ENCODE peak calls at places on chromosomes 16 and 17, in eight cellular contexts. One of them, this sample, is unnamed.

GRCh38 chr17:34721326-34721725 is 141.9 kb downstream of the TMEM132E start:
- DNase-seq in psoas muscle: no peak
- DNase-seq in thoracic aorta: no peak
- DNase-seq in HCT116: peak; percentile 27
- DNase-seq in cardiac muscle cell: no peak
- DNase-seq in GM23338: no peak
- DNase-seq in right lobe of liver: no peak
- DNase-seq in pancreas: no peak
- DNase-seq in this sample: peak; percentile 4

GRCh38 chr16:27098366-27099050 is 31.8 kb downstream of the C16orf82 start:
- DNase-seq in psoas muscle: no peak
- DNase-seq in thoracic aorta: no peak
- DNase-seq in HCT116: no peak
- DNase-seq in cardiac muscle cell: no peak
- DNase-seq in GM23338: no peak
- DNase-seq in right lobe of liver: no peak
- DNase-seq in pancreas: no peak
- DNase-seq in this sample: no peak

GRCh38 chr16:58614212-58614611 is 15.4 kb downstream of the CNOT1 start:
- DNase-seq in psoas muscle: no peak
- DNase-seq in thoracic aorta: no peak
- DNase-seq in HCT116: no peak
- DNase-seq in cardiac muscle cell: no peak
- DNase-seq in GM23338: no peak
- DNase-seq in right lobe of liver: no peak
- DNase-seq in pancreas: no peak
- DNase-seq in this sample: no peak

GRCh38 chr17:32525116-32525515 is 38.3 kb downstream of the CDK5R1 start:
- DNase-seq in psoas muscle: no peak
- DNase-seq in thoracic aorta: no peak
- DNase-seq in HCT116: no peak
- DNase-seq in cardiac muscle cell: peak; percentile 86
- DNase-seq in GM23338: no peak
- DNase-seq in right lobe of liver: no peak
- DNase-seq in pancreas: no peak
- DNase-seq in this sample: peak; percentile 38

GRCh38 chr17:76333673-76334505 is 19.8 kb downstream of the PRPSAP1 start:
- DNase-seq in psoas muscle: no peak
- DNase-seq in thoracic aorta: no peak
- DNase-seq in HCT116: no peak
- DNase-seq in cardiac muscle cell: no peak
- DNase-seq in GM23338: no peak
- DNase-seq in right lobe of liver: no peak
- DNase-seq in pancreas: no peak
- DNase-seq in this sample: no peak

GRCh38 chr17:37833237-37833859 is 88.5 kb upstream of the HNF1B start:
- DNase-seq in psoas muscle: no peak
- DNase-seq in thoracic aorta: no peak
- DNase-seq in HCT116: no peak
- DNase-seq in cardiac muscle cell: no peak
- DNase-seq in GM23338: no peak
- DNase-seq in right lobe of liver: no peak
- DNase-seq in pancreas: no peak
- DNase-seq in this sample: no peak

GRCh38 chr17:73952136-73952497 is 251.4 kb upstream of the RPL38 start:
- DNase-seq in psoas muscle: no peak
- DNase-seq in thoracic aorta: no peak
- DNase-seq in HCT116: no peak
- DNase-seq in cardiac muscle cell: no peak
- DNase-seq in GM23338: no peak
- DNase-seq in right lobe of liver: no peak
- DNase-seq in pancreas: no peak
- DNase-seq in this sample: no peak

GRCh38 chr17:80295146-80295545 is 34.5 kb downstream of the RNF213 start:
- DNase-seq in psoas muscle: no peak
- DNase-seq in thoracic aorta: no peak
- DNase-seq in HCT116: no peak
- DNase-seq in cardiac muscle cell: no peak
- DNase-seq in GM23338: no peak
- DNase-seq in right lobe of liver: no peak
- DNase-seq in pancreas: no peak
- DNase-seq in this sample: no peak

GRCh38 chr17:19383681-19384470 is 3.1 kb downstream of the MFAP4 start:
- DNase-seq in psoas muscle: no peak
- DNase-seq in thoracic aorta: no peak
- DNase-seq in HCT116: no peak
- DNase-seq in cardiac muscle cell: no peak
- DNase-seq in GM23338: no peak
- DNase-seq in right lobe of liver: peak; percentile 11
- DNase-seq in pancreas: no peak
- DNase-seq in this sample: no peak

GRCh38 chr16:35188288-35189155 is 1729.1 kb downstream of the TP53TG3F start:
- DNase-seq in psoas muscle: no peak
- DNase-seq in thoracic aorta: no peak
- DNase-seq in HCT116: no peak
- DNase-seq in cardiac muscle cell: no peak
- DNase-seq in GM23338: peak; percentile 8
- DNase-seq in right lobe of liver: peak; percentile 49
- DNase-seq in pancreas: no peak
- DNase-seq in this sample: no peak

GRCh38 chr16:70576431-70577255 is 53.0 kb downstream of the SF3B3 start:
- DNase-seq in psoas muscle: no peak
- DNase-seq in thoracic aorta: no peak
- DNase-seq in HCT116: no peak
- DNase-seq in cardiac muscle cell: no peak
- DNase-seq in GM23338: peak; percentile 37
- DNase-seq in right lobe of liver: no peak
- DNase-seq in pancreas: peak; percentile 6
- DNase-seq in this sample: no peak

GRCh38 chr17:9074106-9074505 is 52.8 kb downstream of the NTN1 start:
- DNase-seq in psoas muscle: peak; percentile 49
- DNase-seq in thoracic aorta: no peak
- DNase-seq in HCT116: peak; percentile 4
- DNase-seq in cardiac muscle cell: no peak
- DNase-seq in GM23338: no peak
- DNase-seq in right lobe of liver: no peak
- DNase-seq in pancreas: no peak
- DNase-seq in this sample: no peak

GRCh38 chr17:74744714-74745547 is 3.5 kb upstream of the NHERF1 start:
- DNase-seq in psoas muscle: peak; percentile 84
- DNase-seq in thoracic aorta: peak; percentile 63
- DNase-seq in HCT116: peak; percentile 64
- DNase-seq in cardiac muscle cell: peak; percentile 70
- DNase-seq in GM23338: peak; percentile 81
- DNase-seq in right lobe of liver: peak; percentile 87
- DNase-seq in pancreas: peak; percentile 99
- DNase-seq in this sample: no peak

GRCh38 chr16:10362077-10362863 is 23.6 kb upstream of the ATF7IP2 start:
- DNase-seq in psoas muscle: no peak
- DNase-seq in thoracic aorta: no peak
- DNase-seq in HCT116: no peak
- DNase-seq in cardiac muscle cell: no peak
- DNase-seq in GM23338: no peak
- DNase-seq in right lobe of liver: no peak
- DNase-seq in pancreas: no peak
- DNase-seq in this sample: no peak

GRCh38 chr17:6940186-6940649 is 55.6 kb upstream of the ALOX12 start:
- DNase-seq in psoas muscle: no peak
- DNase-seq in thoracic aorta: no peak
- DNase-seq in HCT116: no peak
- DNase-seq in cardiac muscle cell: no peak
- DNase-seq in GM23338: no peak
- DNase-seq in right lobe of liver: no peak
- DNase-seq in pancreas: no peak
- DNase-seq in this sample: no peak

GRCh38 chr16:23113185-23113584 is 36.1 kb downstream of the USP31 start:
- DNase-seq in psoas muscle: no peak
- DNase-seq in thoracic aorta: no peak
- DNase-seq in HCT116: no peak
- DNase-seq in cardiac muscle cell: no peak
- DNase-seq in GM23338: no peak
- DNase-seq in right lobe of liver: no peak
- DNase-seq in pancreas: no peak
- DNase-seq in this sample: no peak

GRCh38 chr17:9356488-9356911 is 219.1 kb downstream of the STX8 start:
- DNase-seq in psoas muscle: no peak
- DNase-seq in thoracic aorta: no peak
- DNase-seq in HCT116: no peak
- DNase-seq in cardiac muscle cell: peak; percentile 6
- DNase-seq in GM23338: no peak
- DNase-seq in right lobe of liver: no peak
- DNase-seq in pancreas: no peak
- DNase-seq in this sample: no peak

GRCh38 chr17:44438634-44439033 is 49.2 kb upstream of the ITGA2B start:
- DNase-seq in psoas muscle: no peak
- DNase-seq in thoracic aorta: no peak
- DNase-seq in HCT116: no peak
- DNase-seq in cardiac muscle cell: peak; percentile 34
- DNase-seq in GM23338: peak; percentile 10
- DNase-seq in right lobe of liver: no peak
- DNase-seq in pancreas: no peak
- DNase-seq in this sample: no peak

GRCh38 chr16:51556694-51557327 is 405.7 kb upstream of the SALL1 start:
- DNase-seq in psoas muscle: peak; percentile 13
- DNase-seq in thoracic aorta: no peak
- DNase-seq in HCT116: no peak
- DNase-seq in cardiac muscle cell: no peak
- DNase-seq in GM23338: no peak
- DNase-seq in right lobe of liver: no peak
- DNase-seq in pancreas: no peak
- DNase-seq in this sample: peak; percentile 71

GRCh38 chr17:56908061-56908542 is 5.7 kb downstream of the TRIM25 start:
- DNase-seq in psoas muscle: peak; percentile 62
- DNase-seq in thoracic aorta: no peak
- DNase-seq in HCT116: no peak
- DNase-seq in cardiac muscle cell: no peak
- DNase-seq in GM23338: no peak
- DNase-seq in right lobe of liver: peak; percentile 79
- DNase-seq in pancreas: no peak
- DNase-seq in this sample: no peak

GRCh38 chr16:22370038-22370541 is 4.3 kb downstream of the CDR2 start:
- DNase-seq in psoas muscle: no peak
- DNase-seq in thoracic aorta: no peak
- DNase-seq in HCT116: no peak
- DNase-seq in cardiac muscle cell: no peak
- DNase-seq in GM23338: no peak
- DNase-seq in right lobe of liver: no peak
- DNase-seq in pancreas: no peak
- DNase-seq in this sample: no peak

GRCh38 chr16:2054543-2055245 is 6.9 kb downstream of the TSC2 start:
- DNase-seq in psoas muscle: no peak
- DNase-seq in thoracic aorta: no peak
- DNase-seq in HCT116: no peak
- DNase-seq in cardiac muscle cell: no peak
- DNase-seq in GM23338: no peak
- DNase-seq in right lobe of liver: no peak
- DNase-seq in pancreas: peak; percentile 80
- DNase-seq in this sample: no peak

GRCh38 chr16:1311738-1312458 is 2.5 kb downstream of the UBE2I start:
- DNase-seq in psoas muscle: no peak
- DNase-seq in thoracic aorta: no peak
- DNase-seq in HCT116: no peak
- DNase-seq in cardiac muscle cell: no peak
- DNase-seq in GM23338: no peak
- DNase-seq in right lobe of liver: no peak
- DNase-seq in pancreas: peak; percentile 58
- DNase-seq in this sample: no peak

GRCh38 chr16:54928421-54929089 is 2.1 kb upstream of the IRX5 start:
- DNase-seq in psoas muscle: peak; percentile 63
- DNase-seq in thoracic aorta: no peak
- DNase-seq in HCT116: no peak
- DNase-seq in cardiac muscle cell: no peak
- DNase-seq in GM23338: peak; percentile 15
- DNase-seq in right lobe of liver: peak; percentile 71
- DNase-seq in pancreas: no peak
- DNase-seq in this sample: no peak
- H3K4me3 ChIP-seq in psoas muscle: peak overlapping the region; percentile 89
- H3K4me3 ChIP-seq in thoracic aorta: peak overlapping the region; percentile 83
- H3K4me3 ChIP-seq in HCT116: peak overlapping the region; percentile 50
- H3K4me3 ChIP-seq in cardiac muscle cell: peak overlapping the region; percentile 96
- H3K4me3 ChIP-seq in GM23338: peak overlapping the region; percentile 65
- H3K4me3 ChIP-seq in right lobe of liver: peak overlapping the region; percentile 67
- H3K4me3 ChIP-seq in pancreas: peak overlapping the region; percentile 53
- H3K4me3 ChIP-seq in this sample: peak overlapping the region; percentile 70

GRCh38 chr16:84838383-84838948 is 18.7 kb downstream of the CRISPLD2 start:
- DNase-seq in psoas muscle: no peak
- DNase-seq in thoracic aorta: no peak
- DNase-seq in HCT116: no peak
- DNase-seq in cardiac muscle cell: no peak
- DNase-seq in GM23338: no peak
- DNase-seq in right lobe of liver: no peak
- DNase-seq in pancreas: no peak
- DNase-seq in this sample: no peak

GRCh38 chr16:84841787-84842300 is 22.1 kb downstream of the CRISPLD2 start:
- DNase-seq in psoas muscle: no peak
- DNase-seq in thoracic aorta: no peak
- DNase-seq in HCT116: peak; percentile 71
- DNase-seq in cardiac muscle cell: no peak
- DNase-seq in GM23338: peak; percentile 95
- DNase-seq in right lobe of liver: no peak
- DNase-seq in pancreas: peak; percentile 74
- DNase-seq in this sample: no peak

GRCh38 chr16:84839054-84839453 is 19.3 kb downstream of the CRISPLD2 start:
- DNase-seq in psoas muscle: no peak
- DNase-seq in thoracic aorta: no peak
- DNase-seq in HCT116: peak; percentile 43
- DNase-seq in cardiac muscle cell: no peak
- DNase-seq in GM23338: no peak
- DNase-seq in right lobe of liver: no peak
- DNase-seq in pancreas: no peak
- DNase-seq in this sample: no peak

GRCh38 chr16:84840687-84841627 is 21.2 kb downstream of the CRISPLD2 start:
- DNase-seq in psoas muscle: no peak
- DNase-seq in thoracic aorta: no peak
- DNase-seq in HCT116: no peak
- DNase-seq in cardiac muscle cell: no peak
- DNase-seq in GM23338: no peak
- DNase-seq in right lobe of liver: no peak
- DNase-seq in pancreas: no peak
- DNase-seq in this sample: no peak

GRCh38 chr16:84839956-84840355 is 20.2 kb downstream of the CRISPLD2 start:
- DNase-seq in psoas muscle: no peak
- DNase-seq in thoracic aorta: no peak
- DNase-seq in HCT116: peak; percentile 37
- DNase-seq in cardiac muscle cell: no peak
- DNase-seq in GM23338: peak; percentile 66
- DNase-seq in right lobe of liver: no peak
- DNase-seq in pancreas: no peak
- DNase-seq in this sample: peak; percentile 92
- H3K27me3 ChIP-seq in psoas muscle: no peaks in the 10 kb centered on the region
- H3K27me3 ChIP-seq in thoracic aorta: no peaks in the 10 kb centered on the region
- H3K27me3 ChIP-seq in HCT116: no peaks in the 10 kb centered on the region
- H3K27me3 ChIP-seq in cardiac muscle cell: peaks cover 6% of the 10 kb centered on the region
- H3K27me3 ChIP-seq in GM23338: no peaks in the 10 kb centered on the region
- H3K27me3 ChIP-seq in right lobe of liver: no peaks in the 10 kb centered on the region
- H3K27me3 ChIP-seq in pancreas: no peaks in the 10 kb centered on the region
- H3K27me3 ChIP-seq in this sample: no peaks in the 10 kb centered on the region

GRCh38 chr17:77644981-77645380 is 313.5 kb upstream of the TNRC6C start:
- DNase-seq in psoas muscle: peak; percentile 22
- DNase-seq in thoracic aorta: no peak
- DNase-seq in HCT116: no peak
- DNase-seq in cardiac muscle cell: no peak
- DNase-seq in GM23338: peak; percentile 44
- DNase-seq in right lobe of liver: no peak
- DNase-seq in pancreas: no peak
- DNase-seq in this sample: no peak
- TF ChIP-seq CTCF in psoas muscle: peak; percentile 15
- TF ChIP-seq CTCF in thoracic aorta: no peak
- TF ChIP-seq CTCF in HCT116: peak; percentile 45
- TF ChIP-seq CTCF in cardiac muscle cell: peak; percentile 22
- TF ChIP-seq CTCF in GM23338: peak; percentile 68
- TF ChIP-seq CTCF in right lobe of liver: no peak
- TF ChIP-seq CTCF in pancreas: no peak
- TF ChIP-seq CTCF in this sample: peak; percentile 34

GRCh38 chr17:42411321-42411820 is 11.7 kb downstream of the CAVIN1 start:
- DNase-seq in psoas muscle: no peak
- DNase-seq in thoracic aorta: no peak
- DNase-seq in HCT116: no peak
- DNase-seq in cardiac muscle cell: no peak
- DNase-seq in GM23338: no peak
- DNase-seq in right lobe of liver: no peak
- DNase-seq in pancreas: no peak
- DNase-seq in this sample: no peak
- H3K4me3 ChIP-seq in psoas muscle: peak overlapping the region; percentile 24
- H3K4me3 ChIP-seq in thoracic aorta: peak overlapping the region; percentile 41
- H3K4me3 ChIP-seq in HCT116: no peak overlapping the region
- H3K4me3 ChIP-seq in cardiac muscle cell: no peak overlapping the region
- H3K4me3 ChIP-seq in GM23338: no peak overlapping the region
- H3K4me3 ChIP-seq in right lobe of liver: no peak overlapping the region
- H3K4me3 ChIP-seq in pancreas: no peak overlapping the region
- H3K4me3 ChIP-seq in this sample: no peak overlapping the region

This sample was measured in kidney epithelial cell.